ENCODE peak calls at places on chromosomes 1 and 21, in six cellular contexts. X, G, N, T, W and I are unnamed samples.

GRCh38 chr1:58618303-58618702 is 41.3 kb upstream of the TACSTD2 start:
- DNase-seq in W (peak; percentile 83), T (no peak), X (peak; percentile 89), G (no peak), N (peak; percentile 100), I (peak; percentile 91)

GRCh38 chr1:19651141-19651737 is 7.1 kb downstream of the NBL1 start:
- DNase-seq in N (peak; percentile 55), T (peak; percentile 35), G (no peak), X (no peak), W (no peak), I (no peak)

GRCh38 chr1:27400963-27401341 is 8.5 kb downstream of the GPR3 start:
- DNase-seq in G (no peak), N (no peak), T (no peak), W (no peak), X (no peak), I (no peak)

GRCh38 chr1:87435484-87435883 is 106.8 kb downstream of the LMO4 start:
- DNase-seq in N (no peak), X (no peak), G (no peak), T (no peak), W (peak; percentile 11), I (no peak)

GRCh38 chr21:45142469-45142868 is 68.1 kb downstream of the ADARB1 start:
- DNase-seq in G (no peak), W (peak; percentile 87), N (peak; percentile 30), X (peak; percentile 52), T (no peak), I (peak; percentile 31)

GRCh38 chr1:224615861-224616760 is at the start of gene CNIH3:
- DNase-seq in G (no peak), W (peak; percentile 78), T (no peak), N (peak; percentile 44), X (peak; percentile 48), I (no peak)

GRCh38 chr1:232553050-232553754 is 76.7 kb downstream of the SIPA1L2 start:
- DNase-seq in G (no peak), T (no peak), X (no peak), N (peak; percentile 35), W (peak; percentile 10), I (no peak)

GRCh38 chr1:92444351-92444750 is 42.4 kb downstream of the GFI1 start:
- DNase-seq in N (peak; percentile 43), T (no peak), X (no peak), W (peak; percentile 6), G (no peak), I (no peak)

GRCh38 chr1:213759359-213760181 is 228.2 kb upstream of the PROX1 start:
- DNase-seq in N (no peak), T (no peak), G (no peak), X (no peak), W (no peak), I (no peak)

GRCh38 chr1:27357281-27358037 is 9.3 kb downstream of the MAP3K6 start:
- DNase-seq in T (peak; percentile 73), W (no peak), X (no peak), G (peak; percentile 84), N (peak; percentile 68), I (no peak)

GRCh38 chr1:245301162-245301580 is 146.4 kb downstream of the KIF26B start:
- DNase-seq in W (no peak), X (peak; percentile 21), G (no peak), N (no peak), T (no peak), I (no peak)